ENCODE peak calls at places on chromosomes 12 and 14, in eight cellular contexts. R is CD8-positive, alpha-beta T cell; M is CD4-positive, CD25-positive, alpha-beta regulatory T cell; Q is stomach; V is upper lobe of right lung; F is lung; G is OCI-LY7; Z is right cardiac atrium. J is an unnamed sample.

GRCh38 chr14:83988274-83988673 is 1541.7 kb upstream of the FLRT2 start:
- DNase-seq in M (no peak), R (no peak), Q (no peak), G (no peak), F (no peak), Z (no peak), V (no peak), J (no peak)

GRCh38 chr12:80877706-80878384 is 59.9 kb downstream of the LIN7A start:
- DNase-seq in M (no peak), R (no peak), F (no peak), G (no peak), Z (no peak), Q (no peak), V (no peak), J (no peak)

GRCh38 chr12:56999456-56999855 is 6.9 kb downstream of the ZBTB39 start:
- DNase-seq in Q (no peak), Z (no peak), V (no peak), F (no peak), R (no peak), G (no peak), M (no peak), J (no peak)

GRCh38 chr12:44015333-44015941 is 179.6 kb downstream of the TMEM117 start:
- DNase-seq in M (peak), R (no peak), F (no peak), V (no peak), G (peak), Z (no peak), Q (no peak), J (no peak)

GRCh38 chr14:49971156-49972141 is 78.6 kb downstream of the ARF6 start:
- DNase-seq in Z (no peak), V (no peak), G (peak), M (peak), R (peak), Q (no peak), F (no peak), J (no peak)

GRCh38 chr14:32574269-32574668 is 245.2 kb downstream of the AKAP6 start:
- DNase-seq in F (no peak), G (no peak), M (no peak), Q (no peak), R (no peak), V (no peak), Z (no peak), J (no peak)

GRCh38 chr14:74275265-74275841 is 27.4 kb downstream of the ABCD4 start:
- DNase-seq in G (no peak), Z (no peak), M (no peak), F (no peak), R (no peak), Q (no peak), V (peak), J (no peak)

GRCh38 chr14:100665518-100666032 is 61.1 kb upstream of the DLK1 start:
- DNase-seq in Q (no peak), F (no peak), M (no peak), Z (no peak), R (no peak), G (no peak), V (no peak), J (peak)

GRCh38 chr12:57755454-57756372 is 810 bp downstream of the MARCHF9 start:
- DNase-seq in F (no peak), M (no peak), V (peak), R (peak), Q (peak), Z (peak), G (peak), J (no peak)

GRCh38 chr14:99658218-99658617 is 13.3 kb downstream of the HHIPL1 start:
- DNase-seq in M (no peak), V (no peak), R (no peak), G (no peak), F (no peak), Z (no peak), Q (no peak), J (no peak)

GRCh38 chr14:57389646-57390036 is 745 bp upstream of the NAA30 start:
- DNase-seq in Z (no peak), G (peak), Q (no peak), F (no peak), M (peak), R (peak), V (no peak), J (peak)

GRCh38 chr14:73834258-73834620 is 17.4 kb upstream of the PTGR2 start:
- DNase-seq in M (no peak), F (no peak), Q (no peak), G (no peak), V (no peak), R (no peak), Z (no peak), J (no peak)

GRCh38 chr14:57362356-57362755 is 28.0 kb upstream of the NAA30 start:
- DNase-seq in R (no peak), V (no peak), Z (no peak), F (no peak), M (no peak), G (no peak), Q (no peak), J (no peak)

GRCh38 chr12:106345739-106346138 is 11.8 kb upstream of the POLR3B start:
- DNase-seq in F (peak), Z (no peak), V (no peak), Q (peak), G (peak), M (peak), R (no peak), J (peak)

GRCh38 chr14:61152851-61153364 is 128.2 kb downstream of the TMEM30B start:
- DNase-seq in R (no peak), F (no peak), V (no peak), M (no peak), Z (no peak), G (no peak), Q (no peak), J (no peak)

DNA sequence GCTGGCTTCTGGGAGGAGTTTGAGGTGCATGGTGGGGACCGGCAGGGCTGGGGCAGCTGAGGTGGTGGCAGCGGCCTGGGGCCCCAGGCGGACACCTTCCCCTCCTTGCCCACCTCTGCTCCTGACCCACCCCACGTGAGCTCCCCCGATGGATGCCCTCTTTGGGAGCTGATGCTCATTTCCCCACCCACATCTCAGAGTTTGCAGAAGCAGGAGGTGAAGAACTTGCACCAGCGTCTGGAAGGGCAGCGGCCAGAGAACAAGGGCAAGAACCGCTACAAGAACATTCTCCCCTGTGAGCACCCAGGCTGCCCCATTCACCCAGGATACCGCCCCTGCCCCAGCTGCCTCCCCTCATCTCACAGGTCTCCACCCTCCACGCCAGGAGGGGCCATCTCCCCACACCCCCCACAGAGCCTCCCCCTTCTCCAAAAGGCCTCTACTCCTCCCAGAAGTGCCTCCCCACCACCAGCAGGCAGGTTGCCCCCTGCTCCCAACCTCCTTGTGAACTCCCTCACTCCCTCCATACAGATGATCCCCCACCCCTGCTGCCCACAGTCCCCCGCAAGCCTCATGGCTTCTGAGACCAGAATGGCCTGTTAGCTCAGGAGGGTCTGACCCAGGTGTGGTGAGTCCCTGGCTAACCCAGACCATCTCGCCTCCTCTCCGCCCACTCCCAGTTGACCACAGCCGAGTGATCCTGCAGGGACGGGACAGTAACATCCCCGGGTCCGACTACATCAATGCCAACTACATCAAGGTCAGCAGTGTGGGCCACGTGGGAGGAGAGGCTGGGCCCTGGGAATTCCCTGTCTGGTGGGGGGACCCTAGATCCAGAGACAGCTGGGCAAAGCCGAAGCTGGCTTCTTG is 4.5 kb downstream of the PTPN6 start:
- DNase-seq in Z (peak), R (no peak), F (no peak), Q (no peak), M (no peak), V (peak), G (no peak), J (no peak)
- H3K27ac ChIP-seq in Z (no peak), R (peak), F (no peak), Q (peak), M (peak), V (no peak), G (no peak), J (no peak)

DNA sequence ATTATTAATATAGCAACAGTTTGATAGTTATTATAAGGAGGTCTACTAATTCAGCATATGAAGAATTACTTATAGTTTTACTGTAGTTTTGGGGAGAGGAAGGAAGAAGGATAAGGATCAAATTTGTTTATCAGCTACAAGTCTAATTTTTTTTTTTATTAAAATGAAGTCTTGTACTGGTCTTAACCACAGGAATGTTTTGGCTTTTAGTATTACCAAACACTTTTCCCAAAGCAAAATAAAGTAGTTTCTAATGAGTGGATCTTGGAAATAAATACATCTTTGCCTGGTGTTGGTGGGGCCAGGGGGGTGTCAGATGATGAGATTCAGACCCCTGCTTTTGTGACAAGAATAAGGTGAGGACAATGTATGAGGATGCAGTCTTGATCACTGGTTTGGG is 57.2 kb upstream of the ZDHHC17 start:
- DNase-seq in Z (no peak), G (no peak), F (no peak), V (no peak), R (no peak), M (no peak), Q (no peak), J (no peak)
- H3K27ac ChIP-seq in Z (no peak), G (no peak), F (no peak), V (no peak), R (no peak), M (no peak), Q (no peak), J (no peak)

DNA sequence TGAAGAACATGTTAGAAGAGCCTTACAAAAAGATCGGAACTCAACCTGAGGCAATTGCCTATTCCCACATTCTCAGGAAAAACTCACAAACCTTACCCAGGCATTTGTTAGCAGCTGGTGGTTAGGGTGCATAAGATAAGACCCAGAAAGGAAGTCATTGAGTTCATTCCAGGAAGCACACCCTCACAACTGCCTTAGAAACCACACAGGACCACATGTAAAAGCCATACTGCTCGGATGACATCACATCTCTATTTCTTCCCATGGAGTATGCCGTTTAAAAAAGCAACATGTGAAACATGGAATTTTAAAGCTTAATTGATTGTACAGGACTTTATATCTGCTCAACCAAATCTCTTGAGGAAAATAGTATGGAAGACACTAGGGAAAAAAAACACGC is 411.2 kb downstream of the DAD1 start:
- DNase-seq in F (no peak), M (peak), R (no peak), V (no peak), G (no peak), Q (no peak), Z (no peak), J (no peak)
- H3K27ac ChIP-seq in F (no peak), M (no peak), R (no peak), V (no peak), G (no peak), Q (no peak), Z (no peak), J (no peak)

GRCh38 chr12:14710632-14711324 is 14.4 kb upstream of the GUCY2C start:
- DNase-seq in M (no peak), Z (no peak), R (no peak), V (no peak), G (no peak), F (no peak), Q (no peak), J (no peak)
- H3K27ac ChIP-seq in M (no peak), Z (no peak), R (no peak), V (no peak), G (no peak), F (no peak), Q (no peak), J (no peak)

GRCh38 chr14:81366259-81366658 is 33.9 kb downstream of the STON2 start:
- DNase-seq in M (no peak), F (no peak), V (no peak), Z (no peak), G (no peak), Q (peak), R (no peak), J (no peak)
- H3K27ac ChIP-seq in M (no peak), F (no peak), V (no peak), Z (no peak), G (no peak), Q (no peak), R (no peak), J (no peak)

GRCh38 chr12:5043589-5044419 is at the start of gene KCNA5:
- DNase-seq in Z (peak), M (no peak), G (no peak), Q (no peak), R (no peak), V (no peak), F (no peak), J (no peak)
- H3K27ac ChIP-seq in Z (peak), M (no peak), G (no peak), Q (no peak), R (no peak), V (no peak), F (no peak), J (no peak)

GRCh38 chr12:1518486-1518762 is 76.0 kb downstream of the FBXL14 start:
- DNase-seq in M (no peak), F (no peak), G (no peak), Z (peak), V (no peak), Q (no peak), R (no peak), J (no peak)
- H3K27ac ChIP-seq in M (no peak), F (no peak), G (no peak), Z (no peak), V (no peak), Q (no peak), R (no peak), J (no peak)

GRCh38 chr12:79435742-79436141 is 255.0 kb downstream of the PAWR start:
- DNase-seq in R (no peak), V (no peak), G (no peak), Q (no peak), M (no peak), Z (no peak), F (no peak), J (no peak)

GRCh38 chr12:79439179-79439825 is 251.5 kb downstream of the PAWR start:
- DNase-seq in R (no peak), Q (no peak), F (no peak), M (no peak), Z (no peak), G (no peak), V (no peak), J (no peak)

GRCh38 chr12:79434561-79434960 is 256.2 kb downstream of the PAWR start:
- DNase-seq in V (no peak), Z (no peak), Q (no peak), G (no peak), M (no peak), F (no peak), R (no peak), J (no peak)

GRCh38 chr12:79441534-79441933 is 249.2 kb downstream of the PAWR start:
- DNase-seq in R (no peak), M (no peak), Q (no peak), F (no peak), V (no peak), G (no peak), Z (no peak), J (no peak)

GRCh38 chr12:79438480-79439178 is 252.1 kb downstream of the PAWR start:
- DNase-seq in V (no peak), F (no peak), Z (no peak), Q (no peak), R (no peak), M (no peak), G (no peak), J (no peak)
- H3K27ac ChIP-seq in V (no peak), F (no peak), Z (no peak), Q (no peak), R (no peak), M (no peak), G (no peak), J (no peak)

GRCh38 chr12:115450710-115451109 is 766.7 kb upstream of the TBX3 start:
- DNase-seq in R (no peak), Z (no peak), Q (no peak), V (no peak), M (no peak), G (no peak), F (no peak), J (no peak)
- H3K27ac ChIP-seq in R (no peak), Z (no peak), Q (no peak), V (no peak), M (no peak), G (no peak), F (no peak), J (no peak)

J was measured in testis.